ENCODE peak calls at places on chromosomes 1 and 21, in nine cellular contexts. One of them, this sample, is unnamed.

GRCh38 chr1:40665335-40666171 is at the start of gene RIMS3:
- DNase-seq in CD4-positive, alpha-beta T cell: peak
- DNase-seq in dorsolateral prefrontal cortex: peak
- DNase-seq in tibial artery: peak
- DNase-seq in ovary: peak
- DNase-seq in endothelial cell of umbilical vein: peak
- DNase-seq in CD4-positive, CD25-positive, alpha-beta regulatory T cell: peak
- DNase-seq in aorta: peak
- DNase-seq in RWPE2: no peak
- DNase-seq in this sample: peak

GRCh38 chr1:172449585-172450523 is 6.0 kb upstream of the PIGC start:
- DNase-seq in CD4-positive, alpha-beta T cell: peak
- DNase-seq in dorsolateral prefrontal cortex: no peak
- DNase-seq in tibial artery: peak
- DNase-seq in ovary: peak
- DNase-seq in endothelial cell of umbilical vein: peak
- DNase-seq in CD4-positive, CD25-positive, alpha-beta regulatory T cell: peak
- DNase-seq in aorta: peak
- DNase-seq in RWPE2: no peak
- DNase-seq in this sample: peak

GRCh38 chr1:180907313-180908055 is 5.2 kb upstream of the KIAA1614 start:
- DNase-seq in CD4-positive, alpha-beta T cell: no peak
- DNase-seq in dorsolateral prefrontal cortex: no peak
- DNase-seq in tibial artery: no peak
- DNase-seq in ovary: no peak
- DNase-seq in endothelial cell of umbilical vein: no peak
- DNase-seq in CD4-positive, CD25-positive, alpha-beta regulatory T cell: no peak
- DNase-seq in aorta: no peak
- DNase-seq in RWPE2: no peak
- DNase-seq in this sample: peak

GRCh38 chr1:186960866-186961265 is 132.1 kb downstream of the PLA2G4A start:
- DNase-seq in CD4-positive, alpha-beta T cell: no peak
- DNase-seq in dorsolateral prefrontal cortex: no peak
- DNase-seq in tibial artery: no peak
- DNase-seq in ovary: no peak
- DNase-seq in endothelial cell of umbilical vein: no peak
- DNase-seq in CD4-positive, CD25-positive, alpha-beta regulatory T cell: no peak
- DNase-seq in aorta: no peak
- DNase-seq in RWPE2: no peak
- DNase-seq in this sample: no peak

GRCh38 chr1:109483658-109484518 is at the start of gene ATXN7L2:
- DNase-seq in CD4-positive, alpha-beta T cell: peak
- DNase-seq in dorsolateral prefrontal cortex: peak
- DNase-seq in tibial artery: peak
- DNase-seq in ovary: peak
- DNase-seq in endothelial cell of umbilical vein: peak
- DNase-seq in CD4-positive, CD25-positive, alpha-beta regulatory T cell: peak
- DNase-seq in aorta: peak
- DNase-seq in RWPE2: peak
- DNase-seq in this sample: peak

GRCh38 chr1:55696181-55696580 is 481.0 kb upstream of the USP24 start:
- DNase-seq in CD4-positive, alpha-beta T cell: no peak
- DNase-seq in dorsolateral prefrontal cortex: no peak
- DNase-seq in tibial artery: peak
- DNase-seq in ovary: no peak
- DNase-seq in endothelial cell of umbilical vein: no peak
- DNase-seq in CD4-positive, CD25-positive, alpha-beta regulatory T cell: no peak
- DNase-seq in aorta: no peak
- DNase-seq in RWPE2: no peak
- DNase-seq in this sample: no peak

GRCh38 chr1:204108312-204109141 is 35.6 kb downstream of the SOX13 start:
- DNase-seq in CD4-positive, alpha-beta T cell: no peak
- DNase-seq in dorsolateral prefrontal cortex: no peak
- DNase-seq in tibial artery: no peak
- DNase-seq in ovary: no peak
- DNase-seq in endothelial cell of umbilical vein: peak
- DNase-seq in CD4-positive, CD25-positive, alpha-beta regulatory T cell: no peak
- DNase-seq in aorta: peak
- DNase-seq in RWPE2: no peak
- DNase-seq in this sample: no peak

GRCh38 chr1:12047120-12047876 is 15.8 kb upstream of the TNFRSF8 start:
- DNase-seq in CD4-positive, alpha-beta T cell: peak
- DNase-seq in dorsolateral prefrontal cortex: no peak
- DNase-seq in tibial artery: no peak
- DNase-seq in ovary: no peak
- DNase-seq in endothelial cell of umbilical vein: no peak
- DNase-seq in CD4-positive, CD25-positive, alpha-beta regulatory T cell: peak
- DNase-seq in aorta: no peak
- DNase-seq in RWPE2: no peak
- DNase-seq in this sample: no peak

GRCh38 chr1:54885237-54885679 is 1.7 kb downstream of the DHCR24 start:
- DNase-seq in CD4-positive, alpha-beta T cell: no peak
- DNase-seq in dorsolateral prefrontal cortex: no peak
- DNase-seq in tibial artery: no peak
- DNase-seq in ovary: no peak
- DNase-seq in endothelial cell of umbilical vein: peak
- DNase-seq in CD4-positive, CD25-positive, alpha-beta regulatory T cell: no peak
- DNase-seq in aorta: no peak
- DNase-seq in RWPE2: no peak
- DNase-seq in this sample: no peak

GRCh38 chr1:78176448-78176847 is 130.7 kb downstream of the GIPC2 start:
- DNase-seq in CD4-positive, alpha-beta T cell: no peak
- DNase-seq in dorsolateral prefrontal cortex: no peak
- DNase-seq in tibial artery: no peak
- DNase-seq in ovary: no peak
- DNase-seq in endothelial cell of umbilical vein: no peak
- DNase-seq in CD4-positive, CD25-positive, alpha-beta regulatory T cell: no peak
- DNase-seq in aorta: no peak
- DNase-seq in RWPE2: peak
- DNase-seq in this sample: no peak

GRCh38 chr1:147541672-147542548 is 609 bp downstream of the BCL9 start:
- DNase-seq in CD4-positive, alpha-beta T cell: peak
- DNase-seq in dorsolateral prefrontal cortex: peak
- DNase-seq in tibial artery: peak
- DNase-seq in ovary: peak
- DNase-seq in endothelial cell of umbilical vein: no peak
- DNase-seq in CD4-positive, CD25-positive, alpha-beta regulatory T cell: peak
- DNase-seq in aorta: peak
- DNase-seq in RWPE2: no peak
- DNase-seq in this sample: peak

GRCh38 chr1:200887772-200888348 is 6.8 kb upstream of the INAVA start:
- DNase-seq in CD4-positive, alpha-beta T cell: no peak
- DNase-seq in dorsolateral prefrontal cortex: no peak
- DNase-seq in tibial artery: peak
- DNase-seq in ovary: no peak
- DNase-seq in endothelial cell of umbilical vein: no peak
- DNase-seq in CD4-positive, CD25-positive, alpha-beta regulatory T cell: no peak
- DNase-seq in aorta: no peak
- DNase-seq in RWPE2: no peak
- DNase-seq in this sample: no peak

GRCh38 chr1:212555426-212555825 is 53.1 kb upstream of the ATF3 start:
- DNase-seq in CD4-positive, alpha-beta T cell: no peak
- DNase-seq in dorsolateral prefrontal cortex: no peak
- DNase-seq in tibial artery: no peak
- DNase-seq in ovary: no peak
- DNase-seq in endothelial cell of umbilical vein: no peak
- DNase-seq in CD4-positive, CD25-positive, alpha-beta regulatory T cell: no peak
- DNase-seq in aorta: no peak
- DNase-seq in RWPE2: no peak
- DNase-seq in this sample: no peak

GRCh38 chr1:167881786-167882185 is 32.1 kb downstream of the ADCY10 start:
- DNase-seq in CD4-positive, alpha-beta T cell: no peak
- DNase-seq in dorsolateral prefrontal cortex: no peak
- DNase-seq in tibial artery: no peak
- DNase-seq in ovary: no peak
- DNase-seq in endothelial cell of umbilical vein: no peak
- DNase-seq in CD4-positive, CD25-positive, alpha-beta regulatory T cell: no peak
- DNase-seq in aorta: no peak
- DNase-seq in RWPE2: no peak
- DNase-seq in this sample: no peak

GRCh38 chr1:167630568-167631385 is 745 bp downstream of the RCSD1 start:
- DNase-seq in CD4-positive, alpha-beta T cell: no peak
- DNase-seq in dorsolateral prefrontal cortex: no peak
- DNase-seq in tibial artery: no peak
- DNase-seq in ovary: no peak
- DNase-seq in endothelial cell of umbilical vein: no peak
- DNase-seq in CD4-positive, CD25-positive, alpha-beta regulatory T cell: peak
- DNase-seq in aorta: no peak
- DNase-seq in RWPE2: no peak
- DNase-seq in this sample: no peak

GRCh38 chr1:228487336-228488106 is at the start of gene RNF187:
- DNase-seq in CD4-positive, alpha-beta T cell: peak
- DNase-seq in dorsolateral prefrontal cortex: peak
- DNase-seq in tibial artery: peak
- DNase-seq in ovary: peak
- DNase-seq in endothelial cell of umbilical vein: no peak
- DNase-seq in CD4-positive, CD25-positive, alpha-beta regulatory T cell: no peak
- DNase-seq in aorta: peak
- DNase-seq in RWPE2: no peak
- DNase-seq in this sample: peak

GRCh38 chr1:234719454-234720258 is 109.7 kb upstream of the IRF2BP2 start:
- DNase-seq in CD4-positive, alpha-beta T cell: no peak
- DNase-seq in dorsolateral prefrontal cortex: no peak
- DNase-seq in tibial artery: peak
- DNase-seq in ovary: no peak
- DNase-seq in endothelial cell of umbilical vein: peak
- DNase-seq in CD4-positive, CD25-positive, alpha-beta regulatory T cell: no peak
- DNase-seq in aorta: no peak
- DNase-seq in RWPE2: no peak
- DNase-seq in this sample: no peak

DNA sequence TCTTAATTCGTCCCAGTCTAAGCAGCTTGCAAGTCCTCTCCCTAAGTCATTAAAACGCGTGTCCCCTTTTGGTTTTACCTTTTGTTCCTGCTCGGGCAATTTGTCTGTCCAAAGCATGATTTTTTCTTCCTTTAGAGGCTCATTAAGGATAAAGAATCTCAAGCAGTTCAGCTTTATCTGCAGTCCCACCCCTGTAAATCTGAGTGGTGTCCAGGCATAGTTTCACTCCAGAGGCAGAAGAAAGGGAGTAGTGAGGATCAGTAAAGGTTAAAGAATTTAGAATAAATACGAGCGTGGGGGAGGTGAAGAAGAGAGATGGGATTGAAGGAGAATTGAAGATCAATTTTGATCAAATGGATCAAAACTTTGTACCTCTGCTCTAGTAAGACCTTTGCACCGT is 930 bp upstream of the ETV3 start:
- DNase-seq in CD4-positive, alpha-beta T cell: no peak
- DNase-seq in dorsolateral prefrontal cortex: no peak
- DNase-seq in tibial artery: no peak
- DNase-seq in ovary: no peak
- DNase-seq in endothelial cell of umbilical vein: no peak
- DNase-seq in CD4-positive, CD25-positive, alpha-beta regulatory T cell: no peak
- DNase-seq in aorta: no peak
- DNase-seq in RWPE2: no peak
- DNase-seq in this sample: no peak
- H3K27ac ChIP-seq in CD4-positive, alpha-beta T cell: peak
- H3K27ac ChIP-seq in dorsolateral prefrontal cortex: peak
- H3K27ac ChIP-seq in tibial artery: peak
- H3K27ac ChIP-seq in ovary: peak
- H3K27ac ChIP-seq in endothelial cell of umbilical vein: peak
- H3K27ac ChIP-seq in CD4-positive, CD25-positive, alpha-beta regulatory T cell: peak
- H3K27ac ChIP-seq in aorta: peak
- H3K27ac ChIP-seq in RWPE2: peak
- H3K27ac ChIP-seq in this sample: peak

DNA sequence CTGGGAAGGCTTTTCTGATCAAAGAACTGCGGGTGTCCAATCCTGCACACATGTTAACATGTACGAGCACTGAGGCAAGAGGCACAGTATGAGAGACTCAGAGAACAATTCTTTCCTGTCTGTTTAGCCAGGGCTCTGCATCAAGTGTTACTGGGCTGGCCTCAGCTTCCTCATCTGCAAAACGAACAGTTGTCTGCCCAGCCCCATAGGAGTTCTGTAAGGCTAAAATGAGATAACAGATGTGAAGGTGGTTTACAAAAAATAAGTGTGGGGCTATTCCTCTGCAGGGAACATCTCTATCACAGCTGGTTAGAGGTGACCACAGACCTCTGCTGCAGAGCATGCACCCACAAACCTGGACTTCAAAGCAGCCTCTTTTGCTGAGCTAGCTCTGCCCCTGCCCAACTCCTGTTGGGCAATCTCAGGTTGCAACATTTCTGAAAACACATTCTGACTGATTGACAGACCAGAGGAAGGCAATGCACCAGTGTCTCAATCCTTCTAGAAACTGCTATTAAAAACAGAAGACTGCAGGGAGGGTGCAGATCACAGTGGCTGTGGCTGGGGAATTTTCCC is 10.5 kb upstream of the OLIG1 start:
- DNase-seq in CD4-positive, alpha-beta T cell: no peak
- DNase-seq in dorsolateral prefrontal cortex: no peak
- DNase-seq in tibial artery: no peak
- DNase-seq in ovary: no peak
- DNase-seq in endothelial cell of umbilical vein: no peak
- DNase-seq in CD4-positive, CD25-positive, alpha-beta regulatory T cell: no peak
- DNase-seq in aorta: no peak
- DNase-seq in RWPE2: no peak
- DNase-seq in this sample: no peak
- H3K27ac ChIP-seq in CD4-positive, alpha-beta T cell: no peak
- H3K27ac ChIP-seq in dorsolateral prefrontal cortex: peak
- H3K27ac ChIP-seq in tibial artery: no peak
- H3K27ac ChIP-seq in ovary: no peak
- H3K27ac ChIP-seq in endothelial cell of umbilical vein: no peak
- H3K27ac ChIP-seq in CD4-positive, CD25-positive, alpha-beta regulatory T cell: no peak
- H3K27ac ChIP-seq in aorta: no peak
- H3K27ac ChIP-seq in RWPE2: no peak
- H3K27ac ChIP-seq in this sample: no peak

DNA sequence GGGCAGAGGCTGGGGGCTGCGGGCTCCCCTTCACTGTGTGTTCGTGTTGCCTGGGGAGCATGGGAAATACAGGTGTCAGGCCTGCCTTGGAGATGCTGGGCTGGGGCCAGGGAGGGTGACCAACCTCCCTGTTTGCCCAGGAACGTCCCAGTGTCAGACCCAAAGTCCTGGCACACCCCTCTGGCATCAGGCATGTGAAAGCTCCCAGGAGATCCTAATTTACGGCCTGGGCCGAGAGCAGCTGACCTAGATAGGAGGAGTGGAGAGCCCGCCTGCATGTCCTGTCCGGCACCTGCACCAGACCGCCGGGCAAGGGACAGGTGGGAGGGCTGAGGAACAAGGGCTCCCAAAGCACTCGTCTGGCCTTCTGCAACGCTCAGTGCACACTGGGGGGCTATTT is 124.8 kb downstream of the PRDM16 start:
- DNase-seq in CD4-positive, alpha-beta T cell: no peak
- DNase-seq in dorsolateral prefrontal cortex: no peak
- DNase-seq in tibial artery: peak
- DNase-seq in ovary: no peak
- DNase-seq in endothelial cell of umbilical vein: no peak
- DNase-seq in CD4-positive, CD25-positive, alpha-beta regulatory T cell: no peak
- DNase-seq in aorta: no peak
- DNase-seq in RWPE2: no peak
- DNase-seq in this sample: no peak
- H3K27ac ChIP-seq in CD4-positive, alpha-beta T cell: no peak
- H3K27ac ChIP-seq in dorsolateral prefrontal cortex: peak
- H3K27ac ChIP-seq in tibial artery: peak
- H3K27ac ChIP-seq in ovary: peak
- H3K27ac ChIP-seq in endothelial cell of umbilical vein: no peak
- H3K27ac ChIP-seq in CD4-positive, CD25-positive, alpha-beta regulatory T cell: no peak
- H3K27ac ChIP-seq in aorta: peak
- H3K27ac ChIP-seq in RWPE2: no peak
- H3K27ac ChIP-seq in this sample: peak

GRCh38 chr1:198018529-198018928 is 101.4 kb downstream of the LHX9 start:
- DNase-seq in CD4-positive, alpha-beta T cell: no peak
- DNase-seq in dorsolateral prefrontal cortex: no peak
- DNase-seq in tibial artery: no peak
- DNase-seq in ovary: no peak
- DNase-seq in endothelial cell of umbilical vein: no peak
- DNase-seq in CD4-positive, CD25-positive, alpha-beta regulatory T cell: no peak
- DNase-seq in aorta: no peak
- DNase-seq in RWPE2: peak
- DNase-seq in this sample: no peak
- H3K27ac ChIP-seq in CD4-positive, alpha-beta T cell: no peak
- H3K27ac ChIP-seq in dorsolateral prefrontal cortex: no peak
- H3K27ac ChIP-seq in tibial artery: no peak
- H3K27ac ChIP-seq in ovary: no peak
- H3K27ac ChIP-seq in endothelial cell of umbilical vein: no peak
- H3K27ac ChIP-seq in CD4-positive, CD25-positive, alpha-beta regulatory T cell: no peak
- H3K27ac ChIP-seq in aorta: no peak
- H3K27ac ChIP-seq in RWPE2: peak
- H3K27ac ChIP-seq in this sample: no peak

This sample was measured in stomach.